ENCODE peak calls at places on chromosomes 7 and 10, in ten cellular contexts. I, F, C, K, R, G, Y, U, W and D are unnamed samples.
A peak's percentile ranks its signal among the peaks of the same experiment; 100 is the strongest.

GRCh38 chr10:73079779-73080178 is 16.9 kb downstream of the P4HA1 start:
- DNase-seq in I (no peak), F (no peak), C (no peak), K (no peak), R (no peak), G (no peak), Y (no peak), U (no peak), W (no peak), D (no peak)

GRCh38 chr7:47581821-47582747 is at the start of gene TNS3:
- DNase-seq in I (peak; percentile 73), F (peak; percentile 26), C (no peak), K (peak; percentile 13), R (peak; percentile 79), G (no peak), Y (peak; percentile 68), U (peak; percentile 75), W (peak; percentile 93), D (peak; percentile 22)

GRCh38 chr10:124461642-124462347 is at the start of gene LHPP:
- DNase-seq in I (peak; percentile 86), F (peak; percentile 28), C (peak; percentile 87), K (peak; percentile 67), R (peak; percentile 98), G (peak; percentile 79), Y (peak; percentile 81), U (peak; percentile 79), W (peak; percentile 96), D (peak; percentile 78)

GRCh38 chr10:6409982-6410694 is 169.9 kb downstream of the PRKCQ start:
- DNase-seq in I (no peak), F (no peak), C (peak; percentile 52), K (no peak), R (peak; percentile 75), G (peak; percentile 46), Y (no peak), U (no peak), W (no peak), D (no peak)

GRCh38 chr7:93830141-93830925 is 60.2 kb downstream of the TFPI2 start:
- DNase-seq in I (no peak), F (no peak), C (no peak), K (no peak), R (no peak), G (no peak), Y (no peak), U (no peak), W (no peak), D (no peak)

GRCh38 chr7:122316467-122317394 is 12.2 kb upstream of the FEZF1 start:
- DNase-seq in I (no peak), F (no peak), C (no peak), K (no peak), R (peak; percentile 20), G (no peak), Y (peak; percentile 62), U (peak; percentile 59), W (peak; percentile 75), D (no peak)

GRCh38 chr7:47887016-47887640 is 61.1 kb downstream of the PKD1L1 start:
- DNase-seq in I (no peak), F (no peak), C (no peak), K (no peak), R (no peak), G (no peak), Y (no peak), U (no peak), W (no peak), D (no peak)

GRCh38 chr10:12165036-12165435 is 30.7 kb downstream of the NUDT5 start:
- DNase-seq in I (no peak), F (no peak), C (no peak), K (no peak), R (no peak), G (no peak), Y (no peak), U (no peak), W (no peak), D (no peak)

GRCh38 chr10:122703483-122704448 is 4.1 kb upstream of the C10orf120 start:
- DNase-seq in I (peak; percentile 65), F (peak; percentile 53), C (no peak), K (no peak), R (peak; percentile 91), G (peak; percentile 15), Y (peak; percentile 87), U (peak; percentile 79), W (peak; percentile 82), D (peak; percentile 67)

GRCh38 chr7:27581906-27582305 is 80.8 kb downstream of the HIBADH start:
- DNase-seq in I (no peak), F (no peak), C (no peak), K (no peak), R (no peak), G (no peak), Y (no peak), U (no peak), W (no peak), D (no peak)

GRCh38 chr10:34967411-34967880 is 122.7 kb downstream of the CUL2 start:
- DNase-seq in I (no peak), F (no peak), C (no peak), K (no peak), R (peak; percentile 69), G (no peak), Y (no peak), U (no peak), W (no peak), D (no peak)